ENCODE peak calls at places on chromosomes 2 and 18, in four cellular contexts. M, B, G and F are unnamed samples.

GRCh38 chr2:192978317-192978874 is 783.7 kb upstream of the TMEFF2 start:
- DNase-seq in M (no peak), B (no peak), G (no peak), F (no peak)

GRCh38 chr18:7953085-7953958 is 386.2 kb downstream of the PTPRM start:
- DNase-seq in M (no peak), B (no peak), G (no peak), F (no peak)

GRCh38 chr18:32355896-32356295 is 114.8 kb downstream of the GAREM1 start:
- DNase-seq in M (peak; percentile 62), B (no peak), G (no peak), F (no peak)

GRCh38 chr2:36492216-36492945 is 105.6 kb downstream of the FEZ2 start:
- DNase-seq in M (peak; percentile 40), B (no peak), G (peak; percentile 29), F (no peak)

GRCh38 chr2:101710690-101711318 is 13.3 kb downstream of the MAP4K4 start:
- DNase-seq in M (no peak), B (no peak), G (no peak), F (no peak)

GRCh38 chr2:182101263-182101662 is 115.6 kb downstream of the PPP1R1C start:
- DNase-seq in M (peak; percentile 4), B (no peak), G (no peak), F (no peak)

GRCh38 chr2:7653617-7654016 is 736.4 kb downstream of the RNF144A start:
- DNase-seq in M (no peak), B (no peak), G (no peak), F (no peak)

GRCh38 chr2:238426568-238427434 is at the start of gene ASB1:
- DNase-seq in M (peak; percentile 86), B (peak; percentile 52), G (peak; percentile 91), F (peak; percentile 92)

GRCh38 chr2:9967053-9967775 is 15.7 kb downstream of the GRHL1 start:
- DNase-seq in M (no peak), B (no peak), G (no peak), F (no peak)

GRCh38 chr2:219631925-219632757 is 4.7 kb downstream of the SLC4A3 start:
- DNase-seq in M (no peak), B (no peak), G (no peak), F (no peak)